ENCODE peak calls at places on chromosomes 5 and 9, in five cellular contexts. S is HepG2, G is HCT116, F is GM23338, H is Panc1. N is an unnamed sample.

GRCh38 chr5:148995791-148996190 is 67.1 kb downstream of the SH3TC2 start:
- DNase-seq in S (no peak), G (no peak), F (no peak), H (no peak), N (no peak)

GRCh38 chr5:174919351-174919750 is 195.0 kb downstream of the MSX2 start:
- DNase-seq in S (no peak), G (no peak), F (no peak), H (no peak), N (no peak)

GRCh38 chr5:62312674-62313073 is 6.7 kb downstream of the KIF2A start:
- DNase-seq in S (no peak), G (no peak), F (no peak), H (no peak), N (no peak)

GRCh38 chr9:86944974-86945867 is 2.1 kb downstream of the GAS1 start:
- DNase-seq in S (no peak), G (no peak), F (peak), H (no peak), N (no peak)

GRCh38 chr9:82799300-82799699 is 263.6 kb downstream of the RASEF start:
- DNase-seq in S (no peak), G (no peak), F (no peak), H (no peak), N (no peak)

GRCh38 chr5:33852327-33852726 is 39.5 kb downstream of the ADAMTS12 start:
- DNase-seq in S (no peak), G (no peak), F (no peak), H (no peak), N (no peak)

GRCh38 chr5:138544171-138545134 is 1.4 kb upstream of the ETF1 start:
- DNase-seq in S (no peak), G (no peak), F (no peak), H (no peak), N (peak)

GRCh38 chr5:543755-544674 is 19.8 kb upstream of the SLC9A3 start:
- DNase-seq in S (no peak), G (no peak), F (no peak), H (no peak), N (peak)

GRCh38 chr9:37034320-37034937 is 361 bp upstream of the PAX5 start:
- DNase-seq in S (no peak), G (no peak), F (peak), H (no peak), N (peak)

GRCh38 chr9:96219615-96220257 is 82.2 kb downstream of the HSD17B3 start:
- DNase-seq in S (no peak), G (no peak), F (peak), H (no peak), N (no peak)

GRCh38 chr9:100756217-100756616 is 178.3 kb downstream of the CAVIN4 start:
- DNase-seq in S (no peak), G (no peak), F (no peak), H (no peak), N (no peak)

GRCh38 chr9:125511780-125512179 is 195.2 kb downstream of the MAPKAP1 start:
- DNase-seq in S (no peak), G (no peak), F (no peak), H (no peak), N (no peak)

GRCh38 chr5:105460721-105461120 is 1898.1 kb upstream of the NUDT12 start:
- DNase-seq in S (no peak), G (no peak), F (peak), H (no peak), N (no peak)

GRCh38 chr5:80698369-80698768 is 43.6 kb upstream of the DHFR start:
- DNase-seq in S (no peak), G (no peak), F (no peak), H (no peak), N (no peak)

GRCh38 chr5:138953370-138954256 is 78.5 kb upstream of the LRRTM2 start:
- DNase-seq in S (no peak), G (no peak), F (no peak), H (no peak), N (peak)

GRCh38 chr5:24633705-24634325 is 11.0 kb downstream of the CDH10 start:
- DNase-seq in S (peak), G (peak), F (peak), H (peak), N (no peak)

GRCh38 chr9:35489313-35490154 is at the start of gene RUSC2:
- DNase-seq in S (peak), G (peak), F (peak), H (peak), N (peak)

GRCh38 chr5:21071986-21072385 is 1084.0 kb upstream of the CDH18 start:
- DNase-seq in S (no peak), G (no peak), F (no peak), H (no peak), N (no peak)

GRCh38 chr5:43401827-43402226 is 10.4 kb downstream of the CCL28 start:
- DNase-seq in S (peak), G (peak), F (peak), H (no peak), N (peak)

GRCh38 chr9:133273098-133273497 is 1.9 kb downstream of the ABO start:
- DNase-seq in S (no peak), G (no peak), F (no peak), H (no peak), N (no peak)

GRCh38 chr5:168291281-168291960 is at the start of gene WWC1:
- DNase-seq in S (peak), G (peak), F (peak), H (no peak), N (no peak)

GRCh38 chr5:41788800-41789395 is 81.3 kb downstream of the OXCT1 start:
- DNase-seq in S (no peak), G (no peak), F (no peak), H (no peak), N (no peak)

GRCh38 chr9:33225319-33226152 is 14.4 kb upstream of the SPINK4 start:
- DNase-seq in S (peak), G (peak), F (peak), H (peak), N (peak)

DNA sequence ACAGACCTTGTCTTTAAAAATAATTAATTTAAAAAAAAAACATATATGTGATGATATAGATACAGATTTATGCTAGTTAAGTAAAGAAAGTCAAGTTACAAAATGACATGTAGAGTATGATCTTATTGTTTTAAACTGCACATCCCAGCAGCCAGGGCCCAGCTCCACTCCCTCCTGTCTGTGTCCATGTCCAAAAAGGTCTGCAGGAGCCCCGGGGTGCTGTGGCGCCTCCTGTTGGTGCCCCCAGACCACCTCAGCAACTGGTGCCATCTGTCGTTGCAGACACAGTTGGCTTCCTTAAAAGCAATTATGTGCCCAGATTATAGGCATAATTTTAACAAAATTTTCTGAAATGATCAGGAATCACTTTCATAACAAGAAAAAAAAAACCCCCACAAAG is 33.3 kb downstream of the IPPK start:
- DNase-seq in S (no peak), G (no peak), F (no peak), H (no peak), N (no peak)
- TF ChIP-seq CTCF in S (no peak), G (peak), F (peak), H (no peak), N (no peak)

DNA sequence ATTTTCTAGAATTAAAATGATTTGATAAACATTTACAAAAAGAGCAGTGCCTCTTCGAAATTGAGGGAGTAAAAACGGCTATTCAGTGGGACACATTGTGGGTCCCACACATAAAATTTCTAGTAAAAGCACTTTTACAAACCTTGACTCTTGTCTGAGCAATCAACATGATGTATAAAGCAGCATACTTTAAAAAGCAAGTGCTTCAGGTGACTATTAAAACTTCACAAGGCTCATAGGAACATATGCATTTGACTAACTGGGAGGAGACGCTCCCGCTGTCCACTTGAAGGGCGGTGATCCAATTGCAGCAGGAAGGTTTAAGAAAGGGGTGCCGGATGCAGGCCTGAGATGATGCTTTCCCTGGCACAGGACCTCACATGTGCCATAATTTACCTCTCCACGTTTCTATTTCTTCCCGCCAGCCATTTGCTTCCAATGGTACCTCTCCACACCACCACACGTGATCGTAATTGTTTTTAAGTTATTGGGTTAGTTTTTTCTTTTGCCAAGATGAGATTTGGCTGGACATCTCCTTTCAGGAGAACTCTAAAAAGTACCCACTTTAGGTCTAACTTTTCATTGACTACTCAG is 1.8 kb downstream of the MCTP1 start:
- DNase-seq in S (no peak), G (no peak), F (peak), H (no peak), N (no peak)
- TF ChIP-seq REST in S (no peak), G (no peak), F (no peak), H (no peak), N (no peak)

GRCh38 chr9:129175825-129176633 is 2.0 kb downstream of the IER5L start:
- DNase-seq in S (peak), G (peak), F (peak), H (no peak), N (peak)

GRCh38 chr9:129174102-129174723 is 3.8 kb downstream of the IER5L start:
- DNase-seq in S (peak), G (peak), F (peak), H (no peak), N (peak)

GRCh38 chr9:129175515-129175824 is 2.6 kb downstream of the IER5L start:
- DNase-seq in S (no peak), G (peak), F (no peak), H (no peak), N (no peak)

GRCh38 chr9:129173296-129174101 is 4.6 kb downstream of the IER5L start:
- DNase-seq in S (no peak), G (no peak), F (no peak), H (no peak), N (no peak)

DNA sequence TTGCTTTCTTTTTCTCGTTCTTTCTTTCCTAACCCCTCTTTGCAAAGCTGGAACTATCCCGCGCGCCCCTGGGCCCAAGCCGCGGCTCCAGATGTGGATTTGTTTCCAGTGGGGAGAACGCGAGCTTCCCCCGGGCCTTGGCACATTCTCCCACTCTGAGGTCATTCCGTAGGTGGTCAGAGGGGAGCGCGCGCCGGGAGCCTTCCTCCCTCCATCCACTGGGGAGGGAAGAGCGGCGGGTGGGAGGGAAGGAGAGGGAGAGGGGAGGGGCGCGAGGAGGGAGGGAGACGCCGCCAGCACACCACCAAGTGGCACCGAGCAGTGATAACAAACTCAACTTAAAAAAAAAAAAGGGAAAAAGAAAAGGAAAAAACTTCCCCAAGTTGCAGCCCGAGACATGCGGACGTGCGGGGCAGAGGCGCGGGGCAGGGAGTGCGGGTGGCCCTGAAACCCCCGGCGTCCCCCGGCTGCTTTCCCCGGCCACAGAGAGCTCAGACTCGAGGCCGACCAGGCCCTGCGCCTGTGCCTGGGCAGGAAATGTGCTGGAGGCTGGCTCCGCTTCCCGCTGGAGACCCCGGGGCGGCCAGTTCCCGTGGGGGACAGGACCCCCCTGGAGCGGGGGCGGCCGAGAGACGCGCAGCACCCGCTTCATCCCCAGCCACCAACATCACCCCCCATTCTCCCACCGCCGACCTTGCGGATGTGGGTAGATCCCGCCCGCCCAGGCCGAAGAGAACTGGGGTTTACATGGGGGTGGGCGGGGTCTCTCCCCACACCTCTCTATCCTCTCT is 3.1 kb downstream of the IER5L start:
- DNase-seq in S (peak), G (peak), F (peak), H (no peak), N (peak)
- TF ChIP-seq POLR2AphosphoS5 in S (peak), G (peak), F (no peak), H (no peak), N (no peak)

DNA sequence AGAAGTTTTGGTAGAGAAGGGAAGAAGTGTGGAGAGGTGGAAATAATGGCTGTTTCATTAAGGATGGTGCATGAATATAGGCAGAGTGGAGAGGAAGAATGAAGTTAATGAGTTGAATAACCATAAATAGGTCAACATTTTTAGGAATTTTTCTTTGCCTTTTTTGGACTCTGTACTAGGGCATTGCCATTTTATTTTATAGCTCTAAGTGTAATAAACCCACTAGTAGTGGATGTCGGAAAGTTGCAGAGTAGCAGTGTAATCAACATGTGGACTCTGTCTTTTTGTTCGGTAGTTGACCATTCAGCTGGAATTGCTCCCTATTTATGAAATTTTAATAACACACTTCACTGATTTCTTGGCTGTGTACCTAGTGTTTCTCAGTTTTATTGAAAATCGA is 199.1 kb downstream of the WDR70 start:
- DNase-seq in S (no peak), G (no peak), F (no peak), H (no peak), N (no peak)
- TF ChIP-seq CTCF in S (no peak), G (no peak), F (no peak), H (no peak), N (no peak)